ENCODE peak calls at places on chromosomes 3 and 15, in five cellular contexts. N is HTR-8/SVneo; U is cardiac septum; V is SK-N-MC; M is activated naive CD4-positive, alpha-beta T cell. L is an unnamed sample.

GRCh38 chr3:134029734-134030381 is at the start of gene SLCO2A1:
- DNase-seq in N (peak; percentile 49), U (no peak), V (no peak), M (no peak), L (no peak)

GRCh38 chr3:127377801-127378442 is 90.1 kb upstream of the PRR20G start:
- DNase-seq in N (no peak), U (no peak), V (no peak), M (no peak), L (no peak)

GRCh38 chr3:14929310-14930070 is 17.9 kb upstream of the NR2C2 start:
- DNase-seq in N (no peak), U (no peak), V (no peak), M (no peak), L (no peak)

GRCh38 chr15:27087651-27088583 is 116.9 kb downstream of the GABRG3 start:
- DNase-seq in N (no peak), U (no peak), V (no peak), M (no peak), L (no peak)

GRCh38 chr3:46372492-46373359 is 2.0 kb downstream of the CCR5 start:
- DNase-seq in N (peak; percentile 32), U (no peak), V (no peak), M (no peak), L (no peak)

GRCh38 chr3:154135511-154136173 is 14.5 kb downstream of the ARHGEF26 start:
- DNase-seq in N (no peak), U (no peak), V (no peak), M (no peak), L (no peak)

GRCh38 chr3:193732827-193733226 is 139.8 kb downstream of the OPA1 start:
- DNase-seq in N (no peak), U (no peak), V (no peak), M (no peak), L (no peak)

GRCh38 chr15:100338971-100339444 is 2.8 kb downstream of the ADAMTS17 start:
- DNase-seq in N (peak; percentile 52), U (no peak), V (no peak), M (peak; percentile 34), L (no peak)

GRCh38 chr3:151011427-151011826 is 38.9 kb upstream of the CLRN1 start:
- DNase-seq in N (no peak), U (no peak), V (no peak), M (no peak), L (no peak)

GRCh38 chr3:14730703-14731102 is 55.8 kb downstream of the C3orf20 start:
- DNase-seq in N (no peak), U (no peak), V (no peak), M (no peak), L (no peak)

GRCh38 chr15:22979699-22980188 is 424 bp downstream of the CYFIP1 start:
- DNase-seq in N (no peak), U (no peak), V (no peak), M (no peak), L (no peak)

L was measured in Panc1.